ENCODE peak calls at places on chromosomes 4 and X, in nine cellular contexts. Q is CD4-positive, alpha-beta T cell; Z is fibroblast of pulmonary artery; B is AG09309; L is heart left ventricle; I is right lobe of liver; H is PC-9; Y is tibial artery; E is fibroblast of mammary gland. O is an unnamed sample.

GRCh38 chrX:25442501-25442900 is 426.7 kb upstream of the ARX start:
- DNase-seq in Q (no peak), Z (peak; percentile 0), B (no peak), L (no peak), I (no peak), H (no peak), Y (no peak), E (no peak), O (peak; percentile 16)

GRCh38 chr4:112840061-112840460 is 203.1 kb downstream of the LARP7 start:
- DNase-seq in Q (no peak), Z (peak; percentile 10), B (no peak), L (no peak), I (no peak), H (no peak), Y (no peak), E (peak; percentile 47), O (no peak)

GRCh38 chr4:151833174-151833573 is 72.4 kb upstream of the GATB start:
- DNase-seq in Q (no peak), Z (no peak), B (no peak), L (no peak), I (no peak), H (no peak), Y (no peak), E (no peak), O (no peak)

GRCh38 chr4:80362578-80363181 is 27.1 kb downstream of the CFAP299 start:
- DNase-seq in Q (peak; percentile 33), Z (peak; percentile 53), B (peak; percentile 5), L (no peak), I (no peak), H (peak; percentile 30), Y (no peak), E (peak; percentile 43), O (peak; percentile 66)

GRCh38 chr4:6245246-6246169 is 24.1 kb upstream of the WFS1 start:
- DNase-seq in Q (no peak), Z (no peak), B (no peak), L (no peak), I (no peak), H (no peak), Y (no peak), E (no peak), O (no peak)

GRCh38 chr4:16862688-16863087 is 35.8 kb downstream of the LDB2 start:
- DNase-seq in Q (no peak), Z (no peak), B (no peak), L (peak; percentile 37), I (peak; percentile 53), H (no peak), Y (no peak), E (peak; percentile 37), O (no peak)

GRCh38 chr4:1723131-1723801 is 1.9 kb downstream of the TACC3 start:
- DNase-seq in Q (no peak), Z (no peak), B (no peak), L (no peak), I (no peak), H (no peak), Y (peak; percentile 18), E (no peak), O (no peak)

GRCh38 chr4:183098080-183098722 is 856 bp upstream of the WWC2 start:
- DNase-seq in Q (peak; percentile 4), Z (peak; percentile 61), B (no peak), L (peak; percentile 70), I (peak; percentile 81), H (peak; percentile 58), Y (peak; percentile 69), E (peak; percentile 43), O (no peak)

GRCh38 chr4:187789078-187789477 is 206.5 kb upstream of the ZFP42 start:
- DNase-seq in Q (no peak), Z (no peak), B (no peak), L (no peak), I (no peak), H (no peak), Y (no peak), E (no peak), O (no peak)

GRCh38 chr4:83208371-83208770 is 76.2 kb downstream of the COQ2 start:
- DNase-seq in Q (no peak), Z (no peak), B (no peak), L (no peak), I (no peak), H (no peak), Y (no peak), E (no peak), O (no peak)

GRCh38 chr4:6446538-6447451 is 25.6 kb downstream of the PPP2R2C start:
- DNase-seq in Q (no peak), Z (no peak), B (no peak), L (peak; percentile 34), I (no peak), H (no peak), Y (no peak), E (no peak), O (no peak)

GRCh38 chrX:45306794-45307193 is 106.1 kb upstream of the DIPK2B start:
- DNase-seq in Q (no peak), Z (no peak), B (no peak), L (no peak), I (no peak), H (no peak), Y (no peak), E (no peak), O (no peak)

GRCh38 chrX:48531359-48531954 is 8.1 kb upstream of the TBC1D25 start:
- DNase-seq in Q (no peak), Z (peak; percentile 74), B (peak; percentile 49), L (no peak), I (no peak), H (no peak), Y (no peak), E (peak; percentile 91), O (peak; percentile 77)

DNA sequence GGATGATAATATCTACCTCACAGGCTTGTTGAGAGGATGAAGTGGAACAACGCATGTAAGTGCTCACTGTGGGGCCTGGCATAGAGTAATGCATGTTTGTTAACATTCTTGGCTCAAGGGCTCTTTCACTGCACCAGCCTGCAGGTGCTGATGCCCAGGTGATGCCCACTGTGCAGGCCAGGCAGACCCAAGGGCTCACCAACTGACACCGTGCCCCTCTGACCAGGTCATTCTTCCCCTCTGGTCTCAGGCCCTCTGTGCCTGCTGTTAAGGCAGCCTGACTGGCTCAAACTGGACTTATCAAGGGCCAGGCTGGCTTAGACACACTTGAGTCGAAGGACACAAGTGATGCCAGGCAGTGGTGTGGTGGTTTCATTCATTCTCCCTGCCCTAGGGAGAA is 90.5 kb downstream of the PJA1 start:
- DNase-seq in Q (no peak), Z (no peak), B (no peak), L (no peak), I (no peak), H (no peak), Y (no peak), E (no peak), O (no peak)
- TF ChIP-seq CTCF in Q (no peak), Z (no peak), B (no peak), L (no peak), I (no peak), H (no peak), Y (no peak), E (no peak), O (no peak)

GRCh38 chrX:8815460-8816065 is 14.4 kb upstream of the FAM9A start:
- DNase-seq in Q (no peak), Z (peak; percentile 53), B (no peak), L (no peak), I (no peak), H (no peak), Y (no peak), E (peak; percentile 48), O (peak; percentile 71)

GRCh38 chrX:8823698-8824097 is 22.5 kb upstream of the FAM9A start:
- DNase-seq in Q (no peak), Z (no peak), B (no peak), L (no peak), I (no peak), H (no peak), Y (no peak), E (no peak), O (no peak)

DNA sequence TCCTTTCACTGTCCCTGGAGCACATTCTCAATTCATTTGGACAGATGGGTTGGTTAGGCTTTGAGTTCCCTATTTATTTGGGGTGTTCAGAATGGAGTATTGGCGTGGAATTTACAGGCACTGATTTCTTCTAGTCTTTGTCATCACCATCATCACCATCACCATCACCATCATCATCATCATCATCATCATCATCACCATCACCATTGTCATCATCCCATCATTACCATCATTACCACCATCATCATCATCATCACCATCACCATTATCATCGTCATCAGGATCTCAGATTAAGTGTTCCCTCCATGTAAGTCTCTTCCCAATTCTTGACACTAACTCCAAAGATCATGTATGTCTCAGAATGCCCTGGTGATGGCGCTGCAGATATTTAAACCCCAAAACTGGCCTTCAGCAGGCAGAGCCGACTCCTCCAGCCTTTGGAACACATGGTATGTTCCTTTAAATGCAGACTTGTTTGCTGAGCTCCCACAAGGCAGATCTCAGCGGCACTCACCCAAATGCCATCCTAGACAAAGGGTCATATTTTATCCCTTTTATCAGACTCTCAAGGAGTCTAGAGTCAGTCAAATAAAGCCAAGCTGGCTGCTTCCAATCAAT is 19.8 kb upstream of the FAM9A start:
- DNase-seq in Q (no peak), Z (peak; percentile 22), B (no peak), L (no peak), I (no peak), H (no peak), Y (no peak), E (peak; percentile 3), O (no peak)
- TF ChIP-seq CTCF in Q (no peak), Z (peak; percentile 8), B (peak; percentile 6), L (no peak), I (no peak), H (peak; percentile 26), Y (no peak), E (no peak), O (no peak)

DNA sequence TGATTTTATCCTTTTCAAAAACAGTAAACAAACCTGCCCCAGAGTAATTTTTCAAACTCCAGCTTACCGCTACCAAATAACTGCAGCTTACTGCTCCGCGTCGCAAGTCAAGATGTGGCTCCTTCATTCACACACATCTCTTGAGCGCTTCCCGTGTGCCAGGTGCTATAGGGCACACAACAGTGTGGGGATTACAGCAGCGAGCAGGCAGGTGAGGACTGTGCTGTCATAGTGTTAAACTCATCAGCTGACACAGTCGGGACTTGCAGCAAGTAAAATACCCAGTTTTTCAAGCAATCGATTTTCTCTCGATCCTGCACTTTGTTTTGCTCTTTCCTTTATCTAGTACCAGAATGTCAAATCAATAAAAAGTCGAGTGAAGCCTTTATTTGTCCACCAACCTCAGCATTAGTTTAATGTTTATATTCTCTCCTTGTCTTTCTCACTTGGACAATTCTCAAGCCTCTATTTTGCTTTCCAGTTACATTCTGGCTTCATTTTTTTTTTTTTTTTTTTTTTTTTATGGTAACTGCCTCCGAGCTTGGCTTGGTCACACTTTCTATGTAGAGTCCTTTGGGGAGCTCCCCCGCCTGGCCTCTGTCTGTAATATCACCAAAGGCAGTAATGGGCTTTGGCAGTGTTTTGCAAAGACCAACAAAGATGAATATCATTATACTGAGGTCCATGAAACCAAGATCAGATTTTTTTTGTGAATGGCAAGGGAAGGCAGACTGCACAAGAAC is 8.3 kb upstream of the ASB5 start:
- DNase-seq in Q (no peak), Z (peak; percentile 73), B (peak; percentile 25), L (peak; percentile 49), I (peak; percentile 64), H (peak; percentile 48), Y (peak; percentile 54), E (peak; percentile 69), O (peak; percentile 69)
- TF ChIP-seq CTCF in Q (no peak), Z (peak; percentile 61), B (peak; percentile 69), L (peak; percentile 44), I (peak; percentile 55), H (peak; percentile 52), Y (peak; percentile 45), E (peak; percentile 57), O (peak; percentile 59)

DNA sequence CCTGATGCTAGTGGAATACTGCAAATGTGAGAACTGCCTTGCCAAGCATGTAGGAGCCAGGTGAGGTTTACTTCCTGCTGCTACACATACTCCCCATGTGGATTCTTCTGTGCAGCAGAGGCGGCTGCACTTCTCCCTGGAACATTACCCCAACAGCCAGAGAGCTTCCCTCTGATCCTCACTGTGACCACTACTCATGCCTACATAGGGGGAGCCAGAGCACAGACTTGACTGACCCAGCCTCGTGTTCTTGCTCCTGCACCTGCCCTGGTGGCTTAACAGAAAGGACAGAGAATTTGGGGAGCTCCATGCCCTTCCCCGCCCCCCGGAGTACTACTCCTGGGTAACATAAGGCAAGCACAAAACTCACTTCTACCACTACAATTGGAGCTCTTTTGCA is 38.4 kb downstream of the UGT2A2 start:
- DNase-seq in Q (no peak), Z (no peak), B (no peak), L (no peak), I (no peak), H (no peak), Y (no peak), E (no peak), O (no peak)
- TF ChIP-seq CTCF in Q (no peak), Z (no peak), B (no peak), L (no peak), I (no peak), H (no peak), Y (no peak), E (no peak), O (no peak)